ENCODE peak calls at places on chromosome 14, in eight cellular contexts. M is heart left ventricle, V is cardiac muscle cell, O is H9, U is pancreas, H is psoas muscle, D is gastrocnemius medialis, F is OCI-LY7. C is an unnamed sample.

GRCh38 chr14:21846227-21846885 is 172.7 kb upstream of the OR4E1 start:
- DNase-seq in M (no peak), H (no peak), F (peak; percentile 46), U (no peak), O (peak; percentile 70), D (no peak), V (peak; percentile 50), C (no peak)

GRCh38 chr14:96299441-96299840 is 43.4 kb downstream of the BDKRB1 start:
- DNase-seq in F (no peak), H (no peak), U (no peak), V (no peak), M (no peak), O (no peak), D (no peak), C (no peak)

GRCh38 chr14:38828183-38828877 is 274.7 kb downstream of the SEC23A start:
- DNase-seq in H (no peak), V (no peak), M (no peak), D (no peak), U (no peak), F (no peak), O (no peak), C (no peak)

GRCh38 chr14:89918721-89919120 is 35.8 kb downstream of the EFCAB11 start:
- DNase-seq in D (no peak), M (no peak), V (no peak), U (no peak), H (no peak), O (no peak), F (no peak), C (no peak)

GRCh38 chr14:23284654-23285529 is 1.0 kb downstream of the HOMEZ start:
- DNase-seq in D (peak; percentile 36), O (no peak), M (no peak), F (peak; percentile 56), V (no peak), H (no peak), U (no peak), C (no peak)

GRCh38 chr14:24960816-24961215 is 89.1 kb downstream of the STXBP6 start:
- DNase-seq in H (no peak), M (no peak), V (no peak), D (no peak), U (no peak), F (no peak), O (no peak), C (no peak)

GRCh38 chr14:59570122-59570521 is 6.5 kb downstream of the CCDC175 start:
- DNase-seq in V (no peak), M (no peak), F (no peak), O (no peak), U (no peak), D (no peak), H (no peak), C (no peak)

GRCh38 chr14:50836515-50836914 is 5.6 kb upstream of the NIN start:
- DNase-seq in V (no peak), H (no peak), D (no peak), O (no peak), U (no peak), F (no peak), M (no peak), C (no peak)

GRCh38 chr14:71322660-71323250 is 415.5 kb downstream of the PCNX1 start:
- DNase-seq in U (no peak), M (no peak), O (no peak), D (no peak), F (peak; percentile 72), H (no peak), V (peak; percentile 37), C (no peak)

GRCh38 chr14:35068238-35069012 is 22.4 kb downstream of the FAM177A1 start:
- DNase-seq in U (no peak), M (no peak), D (no peak), O (no peak), H (no peak), F (no peak), V (no peak), C (no peak)

GRCh38 chr14:63388766-63389431 is 70.2 kb upstream of the GPHB5 start:
- DNase-seq in D (peak; percentile 41), V (peak; percentile 67), H (peak; percentile 72), U (peak; percentile 29), O (peak; percentile 63), M (peak; percentile 47), F (peak; percentile 65), C (peak; percentile 38)

GRCh38 chr14:82911930-82912329 is 1378.3 kb upstream of the SEL1L start:
- DNase-seq in H (no peak), F (no peak), V (peak; percentile 8), O (no peak), U (no peak), M (no peak), D (no peak), C (no peak)

GRCh38 chr14:75518625-75519024 is 3.6 kb upstream of the BATF start:
- DNase-seq in D (peak; percentile 62), M (no peak), F (peak; percentile 54), H (no peak), U (no peak), O (peak; percentile 71), V (peak; percentile 44), C (no peak)

GRCh38 chr14:75513911-75514672 is 8.2 kb upstream of the BATF start:
- DNase-seq in U (no peak), D (no peak), M (no peak), F (no peak), V (no peak), O (no peak), H (no peak), C (no peak)

GRCh38 chr14:75511201-75511600 is 11.1 kb upstream of the BATF start:
- DNase-seq in U (no peak), O (no peak), F (no peak), M (no peak), V (no peak), D (no peak), H (no peak), C (no peak)

GRCh38 chr14:75515631-75515999 is 6.7 kb upstream of the BATF start:
- DNase-seq in H (no peak), O (no peak), U (no peak), M (no peak), D (no peak), V (no peak), F (peak; percentile 29), C (no peak)

GRCh38 chr14:75514673-75515630 is 7.3 kb upstream of the BATF start:
- DNase-seq in V (no peak), M (no peak), D (no peak), F (peak; percentile 24), H (no peak), U (no peak), O (peak; percentile 67), C (no peak)
- TF ChIP-seq CTCF in V (peak; percentile 3), M (no peak), D (peak; percentile 40), F (peak; percentile 63), H (no peak), U (no peak), O (peak; percentile 56), C (no peak)

DNA sequence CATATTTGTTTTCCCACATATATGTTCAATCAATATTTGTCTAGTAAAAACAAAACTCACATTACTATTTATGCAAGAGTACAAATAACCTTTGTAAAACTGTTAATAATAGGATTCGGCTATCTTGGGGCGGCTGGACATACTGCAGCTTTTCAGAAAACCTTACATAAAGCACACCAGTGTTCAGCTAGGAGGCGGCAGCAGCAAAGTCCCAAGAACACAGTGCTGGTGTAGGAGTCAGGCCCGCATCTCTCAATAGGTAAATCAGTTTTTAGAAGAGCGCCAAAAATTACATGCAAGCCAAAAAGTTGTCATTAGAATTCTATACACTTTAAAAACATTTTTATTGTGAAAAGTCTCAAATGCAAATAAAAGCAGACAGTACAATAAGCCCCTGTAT is 37.5 kb downstream of the CCDC88C start:
- DNase-seq in V (no peak), O (no peak), M (no peak), U (no peak), D (no peak), F (no peak), H (no peak), C (no peak)
- H3K4me1 ChIP-seq in V (peaks cover 8% of the 10 kb centered on the region), O (peaks cover 11% of the 10 kb centered on the region), M (no peaks in the 10 kb centered on the region), U (peaks cover 11% of the 10 kb centered on the region), D (peaks cover 7% of the 10 kb centered on the region), F (peaks cover 100% of the 10 kb centered on the region), H (peaks cover 6% of the 10 kb centered on the region), C (no peaks in the 10 kb centered on the region)

DNA sequence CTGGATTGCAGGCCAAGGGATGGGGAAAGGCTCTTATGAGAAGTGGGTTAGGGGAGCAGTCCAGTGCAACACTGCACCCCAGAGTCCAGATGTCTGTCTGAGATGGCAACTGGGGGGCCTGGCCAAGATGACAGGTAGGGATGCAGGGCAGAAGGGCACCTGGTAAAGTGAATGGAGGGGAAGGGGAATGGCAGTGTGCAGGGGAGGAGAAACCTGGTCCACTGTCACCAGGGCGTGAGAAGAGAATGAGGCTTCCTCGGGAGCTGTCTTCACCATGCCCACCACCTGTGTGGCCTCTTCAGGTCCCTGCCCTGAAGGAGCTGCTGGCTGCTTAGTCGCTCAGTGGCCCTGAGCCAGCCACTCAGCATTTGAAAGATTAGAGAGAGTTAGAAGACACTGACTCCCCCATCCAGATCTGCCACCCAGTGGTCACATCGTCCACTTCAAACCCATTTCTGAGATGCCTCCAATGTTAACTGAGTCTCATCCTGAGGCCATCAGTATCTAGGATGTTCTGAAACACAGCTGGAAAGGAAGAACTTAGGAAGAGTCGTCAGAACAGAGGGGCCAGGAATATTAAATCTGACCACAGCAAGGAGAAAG is 57.3 kb downstream of the PLEKHG3 start:
- DNase-seq in F (no peak), V (no peak), M (no peak), H (peak; percentile 44), U (no peak), O (no peak), D (no peak), C (peak; percentile 54)
- TF ChIP-seq CTCF in F (no peak), V (peak; percentile 7), M (no peak), H (no peak), U (no peak), O (no peak), D (no peak), C (no peak)

DNA sequence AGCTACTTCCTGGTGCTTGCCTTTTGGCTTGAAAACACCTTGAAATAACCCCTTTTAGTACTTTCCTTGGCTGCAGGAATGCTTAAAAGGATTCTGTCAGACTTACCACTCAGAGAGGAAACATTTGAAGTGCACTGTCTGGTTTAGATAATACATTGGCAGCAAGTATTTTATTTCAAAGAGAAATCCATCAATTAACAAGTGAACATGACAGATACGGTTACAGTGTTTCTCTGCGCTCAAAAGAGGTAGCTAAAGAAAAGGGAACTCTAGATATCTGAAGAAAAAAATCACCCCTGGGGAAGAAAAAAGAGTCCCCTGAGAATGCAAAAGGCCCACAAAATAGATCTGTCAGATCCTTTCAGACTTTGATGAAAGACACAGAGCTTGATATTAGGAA is 421.9 kb downstream of the LRFN5 start:
- DNase-seq in O (no peak), H (no peak), D (no peak), V (peak; percentile 17), M (no peak), F (no peak), U (no peak), C (no peak)
- H3K4me1 ChIP-seq in O (no peaks in the 10 kb centered on the region), H (no peaks in the 10 kb centered on the region), D (no peaks in the 10 kb centered on the region), V (peaks cover 10% of the 10 kb centered on the region), M (no peaks in the 10 kb centered on the region), F (no peaks in the 10 kb centered on the region), U (no peaks in the 10 kb centered on the region), C (no peaks in the 10 kb centered on the region)

DNA sequence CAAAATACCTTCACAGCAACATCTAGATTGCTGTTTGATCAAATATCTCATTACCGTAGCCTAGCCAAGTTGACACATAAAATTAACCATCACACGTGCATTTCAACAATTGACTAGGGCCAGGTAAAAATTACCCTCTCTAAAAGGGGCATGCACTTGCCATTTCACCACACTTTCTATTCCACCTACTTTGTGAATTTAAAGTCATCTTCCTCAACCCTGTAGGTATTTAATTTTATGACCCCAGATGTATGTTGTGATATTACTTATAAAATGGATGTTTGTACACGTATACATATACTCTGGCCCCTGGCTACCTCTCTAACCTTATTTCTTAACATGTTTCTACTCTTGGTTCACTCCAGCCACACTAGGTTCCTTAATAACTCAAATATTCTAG is 160.2 kb downstream of the FOXA1 start:
- DNase-seq in U (no peak), M (no peak), D (no peak), H (no peak), V (no peak), O (no peak), F (no peak), C (no peak)
- TF ChIP-seq CTCF in U (no peak), M (no peak), D (no peak), H (no peak), V (no peak), O (no peak), F (no peak), C (no peak)